ENCODE peak calls at places on chromosomes 5 and 9, in four cellular contexts. One of them, this sample, is unnamed.

GRCh38 chr9:129183495-129184308 is 5.6 kb upstream of the IER5L start:
- DNase-seq in activated CD4-positive, alpha-beta T cell treated with anti-CD3 and anti-CD28 coated beads for 48 hours: peak; percentile 23
- DNase-seq in WTC11: no peak
- DNase-seq in LoVo: no peak
- DNase-seq in this sample: no peak

GRCh38 chr9:123642291-123643278 is 286.6 kb downstream of the CRB2 start:
- DNase-seq in activated CD4-positive, alpha-beta T cell treated with anti-CD3 and anti-CD28 coated beads for 48 hours: no peak
- DNase-seq in LoVo: no peak
- DNase-seq in WTC11: no peak
- DNase-seq in this sample: no peak

GRCh38 chr9:70435948-70436347 is 21.5 kb upstream of the KLF9 start:
- DNase-seq in WTC11: no peak
- DNase-seq in activated CD4-positive, alpha-beta T cell treated with anti-CD3 and anti-CD28 coated beads for 48 hours: no peak
- DNase-seq in LoVo: no peak
- DNase-seq in this sample: no peak

GRCh38 chr5:155728146-155728856 is 598.7 kb upstream of the SGCD start:
- DNase-seq in WTC11: peak; percentile 68
- DNase-seq in LoVo: no peak
- DNase-seq in activated CD4-positive, alpha-beta T cell treated with anti-CD3 and anti-CD28 coated beads for 48 hours: no peak
- DNase-seq in this sample: no peak

GRCh38 chr9:117191504-117192375 is 223.1 kb downstream of the ASTN2 start:
- DNase-seq in LoVo: no peak
- DNase-seq in WTC11: no peak
- DNase-seq in activated CD4-positive, alpha-beta T cell treated with anti-CD3 and anti-CD28 coated beads for 48 hours: no peak
- DNase-seq in this sample: no peak

GRCh38 chr5:176996780-176997179 is 9.8 kb downstream of the UIMC1 start:
- DNase-seq in activated CD4-positive, alpha-beta T cell treated with anti-CD3 and anti-CD28 coated beads for 48 hours: no peak
- DNase-seq in WTC11: no peak
- DNase-seq in LoVo: no peak
- DNase-seq in this sample: no peak

GRCh38 chr9:138105561-138106505 is 228.3 kb downstream of the CACNA1B start:
- DNase-seq in WTC11: no peak
- DNase-seq in LoVo: no peak
- DNase-seq in activated CD4-positive, alpha-beta T cell treated with anti-CD3 and anti-CD28 coated beads for 48 hours: no peak
- DNase-seq in this sample: no peak

GRCh38 chr9:132740526-132741309 is 70.5 kb downstream of the GTF3C4 start:
- DNase-seq in WTC11: no peak
- DNase-seq in activated CD4-positive, alpha-beta T cell treated with anti-CD3 and anti-CD28 coated beads for 48 hours: no peak
- DNase-seq in LoVo: no peak
- DNase-seq in this sample: no peak

GRCh38 chr9:109186857-109187256 is 19.8 kb upstream of the FRRS1L start:
- DNase-seq in LoVo: no peak
- DNase-seq in activated CD4-positive, alpha-beta T cell treated with anti-CD3 and anti-CD28 coated beads for 48 hours: no peak
- DNase-seq in WTC11: no peak
- DNase-seq in this sample: no peak

GRCh38 chr9:15268317-15268716 is 38.7 kb downstream of the TTC39B start:
- DNase-seq in WTC11: no peak
- DNase-seq in LoVo: no peak
- DNase-seq in activated CD4-positive, alpha-beta T cell treated with anti-CD3 and anti-CD28 coated beads for 48 hours: no peak
- DNase-seq in this sample: no peak

GRCh38 chr5:115661156-115661555 is 35.3 kb upstream of the TMED7 start:
- DNase-seq in activated CD4-positive, alpha-beta T cell treated with anti-CD3 and anti-CD28 coated beads for 48 hours: no peak
- DNase-seq in LoVo: no peak
- DNase-seq in WTC11: no peak
- DNase-seq in this sample: no peak

GRCh38 chr5:135012951-135013391 is 21.1 kb downstream of the PITX1 start:
- DNase-seq in activated CD4-positive, alpha-beta T cell treated with anti-CD3 and anti-CD28 coated beads for 48 hours: no peak
- DNase-seq in LoVo: no peak
- DNase-seq in WTC11: no peak
- DNase-seq in this sample: no peak

GRCh38 chr9:134643306-134643705 is 1.7 kb downstream of the COL5A1 start:
- DNase-seq in activated CD4-positive, alpha-beta T cell treated with anti-CD3 and anti-CD28 coated beads for 48 hours: no peak
- DNase-seq in LoVo: no peak
- DNase-seq in WTC11: no peak
- DNase-seq in this sample: no peak

GRCh38 chr5:68406767-68407232 is 191.2 kb downstream of the PIK3R1 start:
- DNase-seq in LoVo: no peak
- DNase-seq in activated CD4-positive, alpha-beta T cell treated with anti-CD3 and anti-CD28 coated beads for 48 hours: no peak
- DNase-seq in WTC11: no peak
- DNase-seq in this sample: peak; percentile 45

GRCh38 chr5:73290242-73290641 is 117.2 kb downstream of the TMEM174 start:
- DNase-seq in LoVo: no peak
- DNase-seq in WTC11: no peak
- DNase-seq in activated CD4-positive, alpha-beta T cell treated with anti-CD3 and anti-CD28 coated beads for 48 hours: no peak
- DNase-seq in this sample: no peak

GRCh38 chr9:36442710-36443109 is 42.6 kb upstream of the RNF38 start:
- DNase-seq in activated CD4-positive, alpha-beta T cell treated with anti-CD3 and anti-CD28 coated beads for 48 hours: no peak
- DNase-seq in WTC11: no peak
- DNase-seq in LoVo: no peak
- DNase-seq in this sample: no peak

GRCh38 chr5:147490989-147491388 is 18.9 kb downstream of the DPYSL3 start:
- DNase-seq in activated CD4-positive, alpha-beta T cell treated with anti-CD3 and anti-CD28 coated beads for 48 hours: no peak
- DNase-seq in LoVo: no peak
- DNase-seq in WTC11: no peak
- DNase-seq in this sample: no peak

GRCh38 chr5:150113047-150113744 is 26.8 kb upstream of the CSF1R start:
- DNase-seq in activated CD4-positive, alpha-beta T cell treated with anti-CD3 and anti-CD28 coated beads for 48 hours: no peak
- DNase-seq in WTC11: peak; percentile 38
- DNase-seq in LoVo: no peak
- DNase-seq in this sample: no peak

GRCh38 chr5:62029303-62029702 is 276.7 kb upstream of the KIF2A start:
- DNase-seq in activated CD4-positive, alpha-beta T cell treated with anti-CD3 and anti-CD28 coated beads for 48 hours: no peak
- DNase-seq in LoVo: no peak
- DNase-seq in WTC11: no peak
- DNase-seq in this sample: no peak

GRCh38 chr9:15482146-15482545 is 28.6 kb downstream of the PSIP1 start:
- DNase-seq in activated CD4-positive, alpha-beta T cell treated with anti-CD3 and anti-CD28 coated beads for 48 hours: no peak
- DNase-seq in WTC11: no peak
- DNase-seq in LoVo: no peak
- DNase-seq in this sample: no peak

GRCh38 chr9:92759990-92760893 is 4.4 kb downstream of the BICD2 start:
- DNase-seq in activated CD4-positive, alpha-beta T cell treated with anti-CD3 and anti-CD28 coated beads for 48 hours: no peak
- DNase-seq in LoVo: no peak
- DNase-seq in WTC11: no peak
- DNase-seq in this sample: no peak

This sample was measured in naive B cell.